ENCODE peak calls at places on chromosomes 11 and 22, in six cellular contexts. F is uterus, G is fibroblast of lung, V is K562, D is mucosa of descending colon, P is OCI-LY7. N is an unnamed sample.
A peak's percentile ranks its signal among the peaks of the same experiment; 100 is the strongest.

GRCh38 chr22:38766076-38766777 is 10.4 kb upstream of the SUN2 start:
- DNase-seq in F (peak; percentile 61), V (peak; percentile 56), G (peak; percentile 48), D (peak; percentile 80), P (peak; percentile 26), N (peak; percentile 76)

GRCh38 chr11:3090096-3090901 is 33.1 kb upstream of the CARS1 start:
- DNase-seq in F (no peak), G (no peak), D (no peak), V (no peak), P (no peak), N (no peak)

GRCh38 chr11:67611165-67611564 is 4.4 kb downstream of the NDUFV1 start:
- DNase-seq in F (no peak), V (no peak), D (no peak), P (no peak), G (no peak), N (no peak)

GRCh38 chr22:48943567-48944432 is 883.9 kb downstream of the BRD1 start:
- DNase-seq in F (no peak), V (peak; percentile 55), G (no peak), D (peak; percentile 12), P (peak; percentile 36), N (peak; percentile 47)

GRCh38 chr22:45965565-45965962 is 11.4 kb downstream of the WNT7B start:
- DNase-seq in D (no peak), V (no peak), G (no peak), P (no peak), F (no peak), N (no peak)

GRCh38 chr11:71406681-71407080 is 41.5 kb downstream of the DHCR7 start:
- DNase-seq in F (no peak), V (no peak), P (peak; percentile 68), D (no peak), G (no peak), N (no peak)

GRCh38 chr11:23509023-23509422 is 648.7 kb upstream of the CCDC179 start:
- DNase-seq in V (no peak), G (peak; percentile 93), F (no peak), D (no peak), P (no peak), N (no peak)

GRCh38 chr22:38346506-38346905 is 29.3 kb upstream of the CSNK1E start:
- DNase-seq in P (no peak), V (no peak), G (no peak), D (no peak), F (no peak), N (no peak)

GRCh38 chr11:124886978-124887666 is 10.5 kb downstream of the ROBO4 start:
- DNase-seq in P (no peak), F (no peak), D (no peak), G (no peak), V (no peak), N (no peak)

GRCh38 chr11:100273066-100273815 is 413.8 kb upstream of the ARHGAP42 start:
- DNase-seq in G (no peak), F (no peak), V (no peak), D (no peak), P (no peak), N (no peak)

GRCh38 chr11:394034-394857 is at the start of gene PKP3:
- DNase-seq in F (no peak), P (no peak), V (peak; percentile 89), D (peak; percentile 91), G (peak; percentile 67), N (peak; percentile 97)

GRCh38 chr11:23954317-23954716 is 542.5 kb upstream of the LUZP2 start:
- DNase-seq in G (no peak), P (no peak), V (no peak), F (no peak), D (no peak), N (no peak)

GRCh38 chr11:32312865-32313403 is 122.4 kb downstream of the WT1 start:
- DNase-seq in G (peak; percentile 50), F (peak; percentile 70), P (peak; percentile 24), D (peak; percentile 12), V (peak; percentile 60), N (peak; percentile 48)

GRCh38 chr11:122709042-122709760 is 53.7 kb downstream of the UBASH3B start:
- DNase-seq in G (peak; percentile 89), F (no peak), V (no peak), P (no peak), D (no peak), N (no peak)

GRCh38 chr11:59842316-59842715 is 3.0 kb downstream of the CBLIF start:
- DNase-seq in P (no peak), V (peak; percentile 44), G (no peak), D (no peak), F (no peak), N (no peak)

GRCh38 chr11:123111465-123111864 is 49.5 kb upstream of the HSPA8 start:
- DNase-seq in F (no peak), V (peak; percentile 57), G (peak; percentile 59), P (peak; percentile 66), D (no peak), N (peak; percentile 64)

GRCh38 chr11:45181595-45182550 is 35.4 kb downstream of the PRDM11 start:
- DNase-seq in P (no peak), G (no peak), D (no peak), F (no peak), V (no peak), N (no peak)

GRCh38 chr11:131671764-131672163 is 301.3 kb downstream of the NTM start:
- DNase-seq in F (no peak), G (no peak), D (no peak), V (no peak), P (no peak), N (no peak)

GRCh38 chr11:80937831-80938230 is 1497.0 kb upstream of the TENM4 start:
- DNase-seq in P (no peak), V (no peak), F (no peak), G (peak; percentile 33), D (no peak), N (no peak)

GRCh38 chr11:100525635-100526034 is 161.5 kb upstream of the ARHGAP42 start:
- DNase-seq in F (no peak), V (no peak), G (no peak), P (no peak), D (no peak), N (peak; percentile 35)

GRCh38 chr11:8384199-8384821 is 120.6 kb upstream of the LMO1 start:
- DNase-seq in G (peak; percentile 32), F (peak; percentile 45), D (peak; percentile 42), P (no peak), V (peak; percentile 25), N (no peak)

GRCh38 chr11:33191456-33191855 is 30.2 kb upstream of the CSTF3 start:
- DNase-seq in F (no peak), G (no peak), P (no peak), V (no peak), D (no peak), N (no peak)

GRCh38 chr11:94928146-94928995 is 45.0 kb downstream of the CWC15 start:
- DNase-seq in V (no peak), F (no peak), G (peak; percentile 57), P (no peak), D (no peak), N (no peak)

GRCh38 chr11:85759915-85760314 is 51.0 kb downstream of the SYTL2 start:
- DNase-seq in G (peak; percentile 84), F (no peak), V (no peak), P (no peak), D (no peak), N (no peak)

GRCh38 chr11:102705626-102706025 is at the start of gene MMP27:
- DNase-seq in D (no peak), P (no peak), G (no peak), F (no peak), V (no peak), N (no peak)

GRCh38 chr11:130718118-130718517 is 198.2 kb downstream of the SNX19 start:
- DNase-seq in P (no peak), D (no peak), G (no peak), F (no peak), V (no peak), N (no peak)

GRCh38 chr22:37273846-37274225 is 8.5 kb upstream of the CYTH4 start:
- DNase-seq in F (no peak), D (no peak), V (no peak), P (no peak), G (no peak), N (no peak)
- TF ChIP-seq CTCF in F (no peak), D (no peak), V (no peak), P (no peak), G (no peak), N (no peak)

DNA sequence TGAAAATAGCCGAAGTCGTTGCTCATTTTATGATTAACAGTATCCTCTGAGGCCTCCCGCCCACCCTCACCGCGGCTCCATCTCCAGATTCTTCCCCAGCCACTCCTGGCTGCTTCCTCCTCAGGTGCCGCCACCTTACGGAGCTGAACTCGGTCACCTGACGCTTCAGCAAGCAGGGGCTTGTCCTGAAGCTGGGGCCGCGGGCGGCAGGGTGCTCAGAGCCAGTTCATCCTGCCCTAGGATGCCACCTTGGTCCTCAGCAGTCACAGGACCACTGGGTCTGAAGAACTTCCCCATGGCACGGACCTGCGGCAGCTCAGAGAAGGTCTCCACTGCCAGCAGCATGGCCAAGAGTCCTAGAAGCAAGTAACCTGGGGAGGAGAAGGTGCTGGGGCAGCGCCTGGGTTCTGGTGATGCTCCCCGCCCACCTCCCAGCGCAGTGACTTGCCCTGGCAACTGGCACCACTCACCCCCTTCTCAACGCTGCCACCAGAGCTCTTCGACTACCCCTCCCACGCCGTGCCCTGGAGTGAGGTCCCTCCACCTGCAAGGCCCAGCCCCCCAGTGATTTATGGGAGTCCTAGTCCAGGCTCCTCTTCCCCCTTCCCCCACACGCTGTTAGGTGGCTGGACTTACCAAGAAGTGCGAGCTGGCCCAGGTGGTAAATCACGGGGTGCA is 2.6 kb downstream of the KCNK7 start:
- DNase-seq in F (no peak), D (no peak), V (no peak), P (no peak), G (no peak), N (no peak)
- H3K4me1 ChIP-seq in F (peaks cover 3% of the 10 kb centered on the region), D (peaks cover 26% of the 10 kb centered on the region), V (peaks cover 15% of the 10 kb centered on the region), P (peaks cover 20% of the 10 kb centered on the region), G (peaks cover 4% of the 10 kb centered on the region), N (peaks cover 5% of the 10 kb centered on the region)

DNA sequence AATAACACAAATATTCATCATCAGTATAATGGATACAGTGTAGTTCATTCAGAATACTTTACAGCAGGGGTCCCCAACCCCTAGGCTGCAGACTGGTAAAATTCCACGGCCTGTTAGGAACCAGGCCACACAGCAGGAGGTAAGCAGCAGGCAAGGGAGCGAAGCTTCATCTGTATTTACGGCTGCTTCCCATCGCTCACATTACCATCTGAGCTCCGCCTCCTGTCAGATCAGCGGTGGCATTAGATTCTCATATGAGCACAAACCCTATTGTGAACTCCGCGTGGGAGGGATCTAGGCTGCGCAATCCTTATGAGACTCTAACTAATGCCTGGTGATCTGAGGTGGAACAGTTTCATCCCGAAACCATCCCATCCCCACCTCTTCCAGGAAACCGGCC is 125.1 kb downstream of the SERGEF start:
- DNase-seq in D (no peak), V (no peak), G (peak; percentile 1), F (no peak), P (no peak), N (no peak)
- H3K4me3 ChIP-seq in D (no peak overlapping the region), V (no peak overlapping the region), G (no peak overlapping the region), F (no peak overlapping the region), P (no peak overlapping the region), N (no peak overlapping the region)

DNA sequence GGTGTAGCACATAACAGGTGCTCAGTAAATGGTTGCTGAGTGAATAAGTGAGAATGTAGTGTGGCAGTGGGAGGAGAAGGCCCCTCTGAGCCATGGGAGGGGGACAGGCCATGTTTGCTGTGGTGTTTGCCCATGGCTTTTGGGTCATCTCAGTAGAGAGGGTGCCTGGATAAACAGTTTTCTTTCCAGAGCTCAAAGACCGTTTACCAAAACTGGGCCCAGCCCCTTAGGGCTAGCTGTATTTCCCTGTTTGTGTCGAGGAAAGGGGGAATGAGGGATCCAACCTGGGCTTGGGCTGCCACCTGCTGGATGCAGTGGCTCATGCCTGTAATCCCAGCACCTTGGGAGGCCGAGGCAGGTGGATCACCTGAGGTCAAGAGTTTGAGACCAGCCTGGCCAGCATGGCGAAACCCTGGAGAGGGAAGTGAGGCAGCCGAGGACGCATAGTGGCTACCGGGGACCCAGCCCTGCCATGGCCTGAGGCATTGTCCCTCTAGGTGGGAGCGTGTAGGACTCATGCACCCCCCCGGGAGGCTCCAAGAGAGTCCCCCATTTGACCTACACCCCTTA is 8.7 kb upstream of the LTO1 start:
- DNase-seq in D (peak; percentile 47), G (no peak), F (no peak), P (peak; percentile 10), V (peak; percentile 38), N (peak; percentile 79)
- TF ChIP-seq CTCF in D (no peak), G (no peak), F (no peak), P (peak; percentile 67), V (peak; percentile 73), N (peak; percentile 60)